ENCODE peak calls at places on chromosomes 11 and 22, in eight cellular contexts. F is SK-N-SH, V is right lobe of liver, R is RWPE2, N is ascending aorta, X is kidney epithelial cell, Q is AG09309, C is A549. T is an unnamed sample.

GRCh38 chr11:22875869-22876473 is 15.7 kb upstream of the CCDC179 start:
- DNase-seq in Q (peak), R (no peak), X (peak), V (peak), F (peak), N (peak), C (peak), T (peak)

GRCh38 chr22:20931126-20931654 is 14.0 kb downstream of the CRKL start:
- DNase-seq in C (no peak), Q (no peak), N (no peak), V (no peak), X (no peak), R (no peak), F (no peak), T (no peak)

GRCh38 chr11:120871924-120872323 is 152.0 kb upstream of the TBCEL start:
- DNase-seq in X (no peak), N (no peak), V (no peak), C (no peak), F (no peak), Q (no peak), R (no peak), T (no peak)

GRCh38 chr22:22721681-22722309 is 77.4 kb downstream of the GGTLC2 start:
- DNase-seq in Q (no peak), F (no peak), C (no peak), X (peak), N (no peak), V (no peak), R (no peak), T (no peak)

GRCh38 chr11:70176940-70177689 is 26.0 kb upstream of the FADD start:
- DNase-seq in C (peak), V (no peak), Q (no peak), R (no peak), F (peak), X (no peak), N (peak), T (no peak)

GRCh38 chr11:110762596-110762995 is 50.4 kb upstream of the ARHGAP20 start:
- DNase-seq in V (no peak), R (no peak), C (no peak), N (no peak), X (no peak), F (no peak), Q (no peak), T (no peak)

GRCh38 chr11:12214751-12215150 is 104.4 kb downstream of the MICAL2 start:
- DNase-seq in V (no peak), C (no peak), Q (no peak), X (no peak), N (no peak), R (no peak), F (no peak), T (no peak)

GRCh38 chr22:28268176-28268575 is 349.1 kb upstream of the PITPNB start:
- DNase-seq in R (no peak), V (no peak), Q (no peak), C (no peak), N (no peak), F (no peak), X (no peak), T (no peak)

GRCh38 chr11:119585038-119585666 is 143.8 kb downstream of the NECTIN1 start:
- DNase-seq in X (no peak), C (no peak), N (peak), V (peak), R (no peak), F (peak), Q (no peak), T (no peak)

GRCh38 chr11:2832718-2833020 is 52.9 kb downstream of the CDKN1C start:
- DNase-seq in R (no peak), Q (no peak), X (no peak), C (no peak), V (no peak), N (no peak), F (no peak), T (no peak)

GRCh38 chr11:8383227-8383626 is 119.5 kb upstream of the LMO1 start:
- DNase-seq in N (peak), R (no peak), V (no peak), X (no peak), C (no peak), F (no peak), Q (no peak), T (no peak)

GRCh38 chr11:124793466-124794278 is 6.5 kb downstream of the MSANTD2 start:
- DNase-seq in N (no peak), C (peak), X (no peak), V (no peak), R (no peak), F (peak), Q (no peak), T (no peak)

GRCh38 chr11:129375731-129376657 is at the start of gene BARX2:
- DNase-seq in R (peak), Q (peak), V (peak), C (no peak), X (peak), N (no peak), F (peak), T (peak)

GRCh38 chr11:8527939-8528338 is 66.1 kb downstream of the STK33 start:
- DNase-seq in N (no peak), F (no peak), R (no peak), C (no peak), Q (no peak), V (no peak), X (no peak), T (no peak)

GRCh38 chr11:17250561-17251350 is 25.8 kb upstream of the NUCB2 start:
- DNase-seq in C (no peak), N (no peak), F (no peak), Q (no peak), X (no peak), V (no peak), R (no peak), T (no peak)

GRCh38 chr11:107370390-107370789 is 87.2 kb downstream of the CWF19L2 start:
- DNase-seq in R (no peak), C (no peak), X (no peak), F (no peak), Q (peak), N (no peak), V (no peak), T (no peak)

GRCh38 chr22:21700822-21701221 is 34.8 kb downstream of the YPEL1 start:
- DNase-seq in X (no peak), V (no peak), C (no peak), N (no peak), R (no peak), F (no peak), Q (no peak), T (no peak)

GRCh38 chr22:39712938-39713525 is 142.5 kb downstream of the CACNA1I start:
- DNase-seq in N (no peak), V (no peak), C (no peak), R (no peak), X (no peak), F (no peak), Q (no peak), T (no peak)

GRCh38 chr11:114820621-114821020 is 142.3 kb downstream of the NXPE2 start:
- DNase-seq in X (no peak), R (no peak), V (no peak), Q (no peak), N (no peak), C (no peak), F (no peak), T (no peak)

GRCh38 chr11:25242928-25243327 is 746.1 kb downstream of the LUZP2 start:
- DNase-seq in N (no peak), X (no peak), V (no peak), R (no peak), F (no peak), Q (no peak), C (no peak), T (no peak)

GRCh38 chr11:123434262-123434661 is 4.2 kb downstream of the GRAMD1B start:
- DNase-seq in R (no peak), N (no peak), V (no peak), Q (no peak), X (no peak), F (peak), C (peak), T (no peak)

GRCh38 chr11:26553182-26553581 is 18.9 kb downstream of the MUC15 start:
- DNase-seq in R (no peak), Q (no peak), F (no peak), V (no peak), C (no peak), X (no peak), N (no peak), T (no peak)

GRCh38 chr11:26551186-26551801 is 20.8 kb downstream of the MUC15 start:
- DNase-seq in R (no peak), N (no peak), Q (no peak), F (no peak), C (no peak), X (no peak), V (no peak), T (peak)

GRCh38 chr11:26558191-26558590 is 13.9 kb downstream of the MUC15 start:
- DNase-seq in C (no peak), F (no peak), N (no peak), X (no peak), R (no peak), V (no peak), Q (no peak), T (no peak)

GRCh38 chr11:26557666-26558065 is 14.4 kb downstream of the MUC15 start:
- DNase-seq in V (no peak), F (no peak), N (no peak), C (no peak), R (no peak), X (no peak), Q (no peak), T (no peak)

DNA sequence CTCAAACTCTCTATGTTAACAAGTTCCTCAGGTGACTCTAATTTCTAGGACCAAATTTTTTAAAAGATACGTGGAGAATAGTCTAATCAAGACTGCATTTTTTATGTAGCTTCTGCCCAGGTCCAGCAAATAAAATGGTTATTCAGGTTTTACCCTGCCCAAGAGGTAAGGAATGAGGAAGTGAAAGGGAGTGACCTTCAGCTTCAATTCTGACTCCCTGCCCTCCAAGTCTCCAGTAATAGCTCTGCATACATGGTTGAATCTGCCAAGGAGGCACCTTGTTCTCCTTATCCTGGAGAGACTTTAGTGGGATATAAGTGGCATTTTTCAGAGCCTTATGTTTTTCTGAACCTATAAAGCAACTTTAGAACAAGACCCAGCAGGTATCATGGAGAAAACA is 15.5 kb downstream of the MUC15 start:
- DNase-seq in X (no peak), C (no peak), F (no peak), V (no peak), N (no peak), Q (no peak), R (no peak), T (no peak)
- TF ChIP-seq CTCF in X (no peak), C (no peak), F (no peak), V (no peak), N (no peak), Q (no peak), R (no peak), T (no peak)

GRCh38 chr22:46845281-46846153 is 83.1 kb downstream of the TBC1D22A start:
- DNase-seq in F (peak), V (no peak), N (no peak), Q (no peak), R (no peak), C (no peak), X (no peak), T (no peak)
- H3K4me3 ChIP-seq in F (no peak), V (no peak), N (peak), Q (no peak), R (no peak), C (no peak), X (no peak), T (no peak)

DNA sequence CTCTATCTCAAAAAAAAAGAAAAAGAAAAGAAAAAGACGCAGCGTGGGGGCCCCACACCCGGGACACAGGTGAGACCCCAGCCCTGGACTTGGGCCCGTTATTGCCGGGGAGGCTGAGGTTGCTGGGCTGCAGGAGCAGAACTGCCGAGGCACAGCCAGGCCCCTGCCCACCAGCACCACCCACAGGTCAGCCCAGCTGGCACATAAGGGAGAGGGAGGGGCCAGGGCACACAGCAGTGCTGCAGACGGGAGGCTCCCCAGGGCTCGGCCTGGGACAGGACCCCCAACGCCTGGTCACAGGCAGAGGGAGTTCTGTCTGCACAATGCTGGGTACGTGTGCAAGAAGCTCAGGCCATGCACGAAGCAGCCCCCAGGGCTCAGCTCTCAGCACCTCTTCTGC is 18.5 kb downstream of the CHID1 start:
- DNase-seq in R (no peak), N (no peak), X (no peak), V (no peak), C (no peak), F (peak), Q (no peak), T (no peak)
- TF ChIP-seq CTCF in R (no peak), N (no peak), X (peak), V (no peak), C (no peak), F (no peak), Q (no peak), T (no peak)

DNA sequence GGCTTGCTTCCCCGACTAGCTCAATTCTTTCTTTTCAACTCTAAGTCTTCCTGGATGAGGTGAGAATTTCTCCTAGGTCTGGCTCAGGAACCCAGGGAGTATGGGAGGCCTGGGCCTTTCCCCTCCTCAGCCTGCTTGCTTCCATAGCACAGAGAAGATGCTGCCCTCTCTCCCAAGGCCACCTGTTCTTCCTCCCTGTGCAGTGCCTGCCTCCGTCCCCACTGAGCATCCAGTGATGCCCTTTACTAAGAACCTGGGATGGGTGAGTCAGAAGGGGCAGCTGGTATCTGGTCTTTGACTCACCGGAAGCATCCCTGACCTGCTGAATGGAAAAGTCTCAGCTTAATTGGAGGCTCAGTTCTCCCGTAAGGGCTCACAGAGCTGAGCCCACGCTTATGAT is 607.9 kb downstream of the BUD13 start:
- DNase-seq in C (no peak), Q (no peak), V (no peak), X (no peak), R (no peak), N (no peak), F (no peak), T (no peak)
- H3K4me3 ChIP-seq in C (no peak), Q (no peak), V (no peak), X (no peak), R (no peak), N (no peak), F (no peak), T (no peak)

DNA sequence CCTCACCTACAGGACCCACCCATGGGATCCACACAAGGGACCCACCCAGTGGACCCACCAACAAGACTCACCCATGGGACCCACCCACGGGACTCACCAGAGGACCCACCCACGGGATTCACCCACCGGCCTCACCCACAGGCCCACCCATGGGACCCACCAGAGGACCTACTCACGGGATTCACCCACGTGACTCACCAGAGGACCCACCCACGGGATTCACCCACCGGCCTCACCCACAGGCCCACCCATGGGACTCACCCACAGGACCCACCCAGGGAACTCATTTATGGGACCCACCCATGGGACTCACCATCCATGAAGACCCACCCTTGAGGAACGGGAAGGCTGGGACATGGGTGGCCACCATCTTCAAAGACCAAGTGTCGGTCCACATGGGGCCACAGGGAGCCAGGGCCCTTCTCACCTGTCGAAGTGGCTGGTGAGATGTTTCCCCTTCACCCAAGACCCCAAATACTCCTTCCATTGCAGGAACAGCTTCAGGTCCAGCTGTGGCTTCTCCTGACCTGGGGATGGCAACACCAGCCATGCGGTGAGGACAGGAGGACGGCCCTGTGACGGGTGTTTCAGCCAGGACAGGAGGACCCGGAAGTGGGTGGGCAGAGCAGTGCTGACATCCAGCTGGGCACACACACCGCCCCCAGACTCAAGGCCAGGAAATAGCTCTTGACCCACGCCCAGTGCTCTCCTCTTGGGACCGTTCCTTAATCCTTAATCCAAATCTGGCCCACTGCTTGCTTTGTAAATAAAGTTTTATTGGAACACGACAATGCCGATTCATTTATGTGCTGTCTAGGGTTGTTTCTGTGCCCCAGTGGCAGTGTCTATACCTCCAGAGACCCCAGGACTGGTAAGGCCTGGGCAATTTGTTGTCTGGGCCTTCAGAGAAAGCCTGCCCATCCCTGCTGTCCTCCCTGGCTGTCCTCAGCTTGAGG is 1005.1 kb downstream of the BRD1 start:
- DNase-seq in R (no peak), C (no peak), X (no peak), V (no peak), N (peak), F (no peak), Q (no peak), T (no peak)
- TF ChIP-seq CTCF in R (no peak), C (no peak), X (no peak), V (no peak), N (no peak), F (no peak), Q (no peak), T (no peak)

GRCh38 chr11:101019870-101020269 is 109.7 kb downstream of the PGR start:
- DNase-seq in R (no peak), X (no peak), C (no peak), N (no peak), Q (no peak), F (no peak), V (no peak), T (no peak)

DNA sequence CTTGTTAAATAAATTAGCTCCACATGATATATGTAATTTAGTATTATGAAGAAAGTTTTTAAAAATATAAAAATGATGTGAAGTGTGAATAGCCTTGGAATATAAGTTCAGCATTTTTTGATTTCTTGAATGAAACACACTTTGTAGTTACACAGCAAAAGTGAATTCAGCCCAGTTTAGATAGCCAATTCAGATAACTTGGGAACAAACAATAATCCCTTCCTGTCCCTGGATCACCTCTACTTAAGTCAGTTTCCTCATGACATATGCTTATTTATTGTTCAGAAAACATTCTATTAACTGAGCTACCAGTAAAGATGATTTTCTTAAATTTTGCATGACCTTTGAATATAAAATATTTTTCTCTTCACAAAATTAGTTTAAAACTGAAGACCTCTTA is 107.4 kb downstream of the PGR start:
- DNase-seq in R (no peak), V (no peak), N (no peak), X (no peak), C (no peak), Q (no peak), F (no peak), T (no peak)
- H3K4me3 ChIP-seq in R (no peak), V (no peak), N (no peak), X (no peak), C (no peak), Q (no peak), F (no peak), T (no peak)

DNA sequence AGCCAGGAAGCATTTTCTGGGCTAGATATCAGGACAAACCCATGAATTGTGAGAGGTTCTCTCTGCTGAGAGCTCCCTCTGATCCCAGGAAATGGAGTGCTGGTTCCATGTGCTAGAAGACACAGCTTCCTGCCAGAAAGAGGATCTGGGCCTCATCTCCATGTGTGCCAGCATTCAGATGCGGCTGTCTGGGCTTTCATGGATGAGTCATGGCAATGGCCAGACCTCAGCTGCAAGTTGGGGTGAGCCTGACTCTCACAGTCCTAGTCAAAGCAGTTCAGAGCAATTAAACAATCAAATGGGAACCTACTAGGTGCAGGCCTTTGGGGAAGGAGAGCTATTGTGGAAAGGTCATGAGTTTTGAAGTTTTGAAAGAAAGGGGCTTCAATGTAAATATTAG is 82.3 kb upstream of the EED start:
- DNase-seq in N (peak), R (no peak), F (no peak), C (no peak), V (peak), X (no peak), Q (peak), T (peak)
- TF ChIP-seq CTCF in N (no peak), R (no peak), F (no peak), C (no peak), V (no peak), X (no peak), Q (no peak), T (no peak)

GRCh38 chr22:46085831-46086576 is 64.3 kb upstream of the PPARA start:
- DNase-seq in R (peak), C (peak), V (peak), Q (peak), X (no peak), F (no peak), N (no peak), T (no peak)
- H3K4me3 ChIP-seq in R (peak), C (peak), V (no peak), Q (peak), X (no peak), F (peak), N (peak), T (peak)

GRCh38 chr11:103539166-103539565 is 429.9 kb downstream of the DYNC2H1 start:
- DNase-seq in N (no peak), F (no peak), R (no peak), C (no peak), Q (no peak), V (no peak), X (no peak), T (no peak)

GRCh38 chr11:103542851-103543250 is 433.6 kb downstream of the DYNC2H1 start:
- DNase-seq in C (no peak), R (no peak), V (no peak), N (no peak), X (no peak), F (no peak), Q (no peak), T (no peak)

GRCh38 chr11:103537904-103538502 is 428.8 kb downstream of the DYNC2H1 start:
- DNase-seq in R (no peak), Q (no peak), F (peak), V (no peak), C (no peak), X (no peak), N (no peak), T (peak)

GRCh38 chr11:103543456-103543855 is 434.2 kb downstream of the DYNC2H1 start:
- DNase-seq in X (no peak), N (no peak), R (no peak), C (no peak), F (no peak), V (no peak), Q (no peak), T (no peak)

GRCh38 chr11:103541186-103541795 is 432.1 kb downstream of the DYNC2H1 start:
- DNase-seq in N (no peak), X (no peak), R (no peak), Q (no peak), F (no peak), C (no peak), V (no peak), T (no peak)
- TF ChIP-seq CTCF in N (no peak), X (no peak), R (no peak), Q (no peak), F (no peak), C (no peak), V (no peak), T (no peak)

T was measured in HFF-Myc.